ENCODE peak calls at places on chromosomes 2 and 18, in four cellular contexts. L, Y, Q and F are unnamed samples.

GRCh38 chr2:65604246-65604645 is 171.8 kb upstream of the SPRED2 start:
- DNase-seq in L (no peak), Y (no peak), Q (no peak), F (no peak)

GRCh38 chr2:9057939-9058761 is 54.7 kb upstream of the MBOAT2 start:
- DNase-seq in L (no peak), Y (no peak), Q (no peak), F (no peak)

GRCh38 chr2:27038012-27038411 is 5.2 kb downstream of the TMEM214 start:
- DNase-seq in L (no peak), Y (no peak), Q (no peak), F (no peak)

GRCh38 chr2:166032361-166032760 is 78.8 kb upstream of the TTC21B start:
- DNase-seq in L (no peak), Y (no peak), Q (no peak), F (no peak)

GRCh38 chr2:56587456-56587855 is 403.7 kb downstream of the CCDC85A start:
- DNase-seq in L (no peak), Y (no peak), Q (no peak), F (no peak)

GRCh38 chr2:134107402-134107801 is 146.5 kb upstream of the MGAT5 start:
- DNase-seq in L (no peak), Y (no peak), Q (no peak), F (no peak)

GRCh38 chr2:190335225-190335559 is 8.2 kb upstream of the INPP1 start:
- DNase-seq in L (no peak), Y (no peak), Q (no peak), F (no peak)

GRCh38 chr2:62304429-62305417 is 108.8 kb downstream of the B3GNT2 start:
- DNase-seq in L (peak; percentile 72), Y (no peak), Q (no peak), F (no peak)

GRCh38 chr2:195395351-195395750 is 261.7 kb upstream of the SLC39A10 start:
- DNase-seq in L (no peak), Y (no peak), Q (no peak), F (no peak)

GRCh38 chr18:13581496-13581895 is 144.9 kb downstream of the FAM210A start:
- DNase-seq in L (no peak), Y (no peak), Q (no peak), F (no peak)

GRCh38 chr18:72834731-72835130 is 33.1 kb downstream of the NETO1 start:
- DNase-seq in L (no peak), Y (no peak), Q (no peak), F (no peak)

GRCh38 chr18:22230403-22231042 is 61.1 kb downstream of the GATA6 start:
- DNase-seq in L (no peak), Y (no peak), Q (no peak), F (no peak)

GRCh38 chr2:8320305-8320704 is 361.6 kb upstream of the ID2 start:
- DNase-seq in L (no peak), Y (no peak), Q (no peak), F (no peak)

GRCh38 chr18:34358923-34359322 is 134.2 kb upstream of the NOL4 start:
- DNase-seq in L (no peak), Y (no peak), Q (no peak), F (no peak)

GRCh38 chr2:208179028-208179609 is 10.7 kb downstream of the C2orf80 start:
- DNase-seq in L (no peak), Y (no peak), Q (no peak), F (no peak)

GRCh38 chr2:15119722-15120175 is 441.4 kb downstream of the NBAS start:
- DNase-seq in L (no peak), Y (no peak), Q (no peak), F (no peak)

GRCh38 chr2:29323961-29324360 is 208.7 kb downstream of the CLIP4 start:
- DNase-seq in L (no peak), Y (no peak), Q (no peak), F (no peak)

GRCh38 chr2:198700330-198700729 is 757.4 kb downstream of the SATB2 start:
- DNase-seq in L (peak; percentile 94), Y (no peak), Q (no peak), F (no peak)

GRCh38 chr2:164841719-164842623 is at the start of gene COBLL1:
- DNase-seq in L (peak; percentile 29), Y (peak; percentile 86), Q (peak; percentile 4), F (peak; percentile 20)

GRCh38 chr2:205903549-205904129 is 182.3 kb downstream of the INO80D start:
- DNase-seq in L (peak; percentile 39), Y (no peak), Q (no peak), F (peak; percentile 35)

GRCh38 chr18:7749510-7749981 is 182.4 kb downstream of the PTPRM start:
- DNase-seq in L (no peak), Y (no peak), Q (no peak), F (no peak)

GRCh38 chr2:12715258-12715865 is 1.4 kb upstream of the TRIB2 start:
- DNase-seq in L (no peak), Y (no peak), Q (no peak), F (no peak)

GRCh38 chr2:203240491-203240890 is 1.7 kb downstream of the CYP20A1 start:
- DNase-seq in L (peak; percentile 23), Y (no peak), Q (no peak), F (no peak)

GRCh38 chr2:156630579-156631337 is 194.6 kb downstream of the GPD2 start:
- DNase-seq in L (no peak), Y (no peak), Q (no peak), F (no peak)

GRCh38 chr2:189421644-189422043 is 19.6 kb upstream of the WDR75 start:
- DNase-seq in L (no peak), Y (no peak), Q (no peak), F (no peak)

GRCh38 chr2:113842919-113843736 is 46.8 kb upstream of the ACTR3 start:
- DNase-seq in L (no peak), Y (no peak), Q (no peak), F (no peak)

GRCh38 chr18:27861539-27861938 is 315.4 kb downstream of the CDH2 start:
- DNase-seq in L (no peak), Y (no peak), Q (no peak), F (no peak)

GRCh38 chr2:189287982-189288494 is 108.5 kb upstream of the COL5A2 start:
- DNase-seq in L (no peak), Y (no peak), Q (peak; percentile 36), F (no peak)

GRCh38 chr2:183614797-183615429 is 490.7 kb downstream of the NUP35 start:
- DNase-seq in L (no peak), Y (peak; percentile 53), Q (no peak), F (no peak)

GRCh38 chr2:54665436-54665856 is 58.0 kb upstream of the EML6 start:
- DNase-seq in L (peak; percentile 74), Y (no peak), Q (peak; percentile 41), F (peak; percentile 58)

GRCh38 chr2:133844214-133844892 is 276.1 kb upstream of the NCKAP5 start:
- DNase-seq in L (peak; percentile 63), Y (peak; percentile 76), Q (peak; percentile 59), F (peak; percentile 33)

GRCh38 chr2:75405000-75405399 is 155.7 kb downstream of the EVA1A start:
- DNase-seq in L (no peak), Y (no peak), Q (no peak), F (no peak)

GRCh38 chr2:69564604-69565003 is 78.9 kb downstream of the AAK1 start:
- DNase-seq in L (no peak), Y (no peak), Q (no peak), F (no peak)

GRCh38 chr18:6069103-6069502 is 173.8 kb upstream of the TMEM200C start:
- DNase-seq in L (no peak), Y (no peak), Q (no peak), F (no peak)

GRCh38 chr2:100976634-100977391 is 25.3 kb upstream of the RPL31 start:
- DNase-seq in L (peak; percentile 52), Y (peak; percentile 83), Q (no peak), F (peak; percentile 28)

DNA sequence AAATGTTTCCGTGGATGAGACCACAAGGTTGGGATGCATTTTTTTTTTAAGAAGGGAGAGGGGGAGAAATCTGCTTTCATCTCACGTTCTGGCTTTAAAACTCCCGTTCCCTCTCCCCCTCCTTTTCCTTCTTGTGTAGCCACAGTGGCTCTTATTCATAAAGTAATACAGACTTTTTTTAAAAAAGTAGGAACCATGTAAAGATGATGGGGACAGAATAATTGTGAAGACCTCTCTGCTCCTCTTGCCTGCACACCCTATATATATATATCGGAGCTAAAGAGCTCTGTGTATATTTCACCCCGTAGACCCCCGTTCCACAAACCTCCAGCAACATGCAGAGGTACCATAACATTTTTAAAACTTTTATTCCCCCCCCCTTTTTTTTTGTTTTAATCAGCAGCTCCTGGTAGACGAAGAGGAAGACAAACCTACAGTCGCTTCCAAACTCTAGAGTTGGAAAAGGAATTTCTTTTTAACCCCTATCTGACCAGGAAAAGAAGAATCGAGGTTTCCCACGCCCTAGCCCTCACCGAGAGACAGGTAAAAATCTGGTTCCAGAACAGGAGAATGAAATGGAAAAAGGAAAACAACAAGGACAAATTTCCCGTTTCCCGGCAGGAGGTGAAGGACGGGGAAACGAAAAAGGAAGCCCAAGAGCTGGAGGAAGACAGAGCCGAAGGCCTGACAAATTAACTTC is 1.6 kb downstream of the HOXD8 start:
- DNase-seq in L (no peak), Y (peak; percentile 20), Q (no peak), F (no peak)
- H3K4me3 ChIP-seq in L (no peak overlapping the region), Y (peak overlapping the region; percentile 45), Q (no peak overlapping the region), F (peak overlapping the region; percentile 22)

GRCh38 chr2:215831296-215831913 is 181.9 kb downstream of the MREG start:
- DNase-seq in L (peak; percentile 40), Y (no peak), Q (no peak), F (peak; percentile 10)
- H3K4me3 ChIP-seq in L (no peak overlapping the region), Y (no peak overlapping the region), Q (no peak overlapping the region), F (no peak overlapping the region)

GRCh38 chr2:3610415-3610814 is 15.5 kb downstream of the COLEC11 start:
- DNase-seq in L (peak; percentile 19), Y (peak; percentile 28), Q (no peak), F (no peak)
- H3K4me3 ChIP-seq in L (peak overlapping the region; percentile 40), Y (no peak overlapping the region), Q (no peak overlapping the region), F (no peak overlapping the region)

DNA sequence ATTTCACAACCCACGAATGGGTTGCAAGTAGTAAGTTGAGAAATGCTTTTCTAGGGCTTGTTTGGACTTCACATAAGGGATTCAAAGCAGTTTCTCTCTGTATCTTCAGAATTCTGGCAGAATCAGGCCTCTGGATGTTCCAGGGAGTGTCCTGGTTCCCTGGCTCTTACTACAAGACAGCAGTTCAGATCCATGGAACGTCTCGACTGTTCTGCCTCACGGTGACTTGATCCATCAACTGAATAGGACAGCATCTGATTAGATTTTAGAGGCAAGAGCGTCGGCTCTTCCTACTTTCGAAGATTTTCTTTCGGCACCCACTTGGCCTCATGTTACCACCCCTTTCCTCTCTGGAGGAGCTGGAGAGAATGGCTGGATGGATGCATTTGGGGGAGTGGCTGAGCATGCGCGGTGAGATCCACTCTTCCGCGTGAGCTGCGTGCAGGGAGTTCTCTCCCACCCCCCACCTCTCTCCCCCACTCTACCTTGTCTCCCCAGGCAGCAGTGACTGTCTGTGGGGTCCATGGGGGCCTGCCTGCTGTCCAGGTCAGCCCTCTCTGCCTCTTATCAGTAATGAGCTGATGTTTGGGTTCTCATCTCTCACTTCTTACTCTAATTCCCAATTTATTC is 132.5 kb downstream of the VAPA start:
- DNase-seq in L (no peak), Y (no peak), Q (no peak), F (no peak)
- H3K4me3 ChIP-seq in L (no peak overlapping the region), Y (no peak overlapping the region), Q (no peak overlapping the region), F (no peak overlapping the region)

GRCh38 chr18:79939096-79939495 is 12.4 kb downstream of the SLC66A2 start:
- DNase-seq in L (no peak), Y (peak; percentile 12), Q (no peak), F (no peak)
- H3K4me3 ChIP-seq in L (no peak overlapping the region), Y (no peak overlapping the region), Q (no peak overlapping the region), F (no peak overlapping the region)